ENCODE peak calls at places on chromosomes 5 and 9, in five cellular contexts. Y, R, U, Q and I are unnamed samples.
A peak's percentile ranks its signal among the peaks of the same experiment; 100 is the strongest.

GRCh38 chr9:15430920-15431844 is 8.5 kb downstream of the SNAPC3 start:
- DNase-seq in Y (no peak), R (no peak), U (no peak), Q (no peak), I (no peak)

GRCh38 chr5:172929371-172929838 is 29.8 kb upstream of the RPL26L1 start:
- DNase-seq in Y (no peak), R (no peak), U (peak; percentile 52), Q (peak; percentile 49), I (no peak)

GRCh38 chr5:72604111-72604792 is 97.0 kb upstream of the ZNF366 start:
- DNase-seq in Y (no peak), R (no peak), U (peak; percentile 86), Q (peak; percentile 47), I (no peak)

GRCh38 chr9:108434502-108434901 is 421.3 kb downstream of the ACTL7B start:
- DNase-seq in Y (no peak), R (no peak), U (no peak), Q (peak; percentile 59), I (no peak)

GRCh38 chr5:128213340-128213739 is 129.8 kb downstream of the SLC12A2 start:
- DNase-seq in Y (peak; percentile 24), R (peak; percentile 31), U (peak; percentile 89), Q (peak; percentile 86), I (peak; percentile 65)

GRCh38 chr5:56977034-56977433 is 25.1 kb upstream of the MIER3 start:
- DNase-seq in Y (no peak), R (no peak), U (no peak), Q (no peak), I (no peak)

GRCh38 chr9:88400021-88400420 is 11.8 kb downstream of the SPIN1 start:
- DNase-seq in Y (no peak), R (no peak), U (peak; percentile 66), Q (peak; percentile 63), I (no peak)

GRCh38 chr9:129403743-129404620 is 216.9 kb downstream of the C9orf50 start:
- DNase-seq in Y (no peak), R (no peak), U (no peak), Q (no peak), I (no peak)

GRCh38 chr9:131776473-131776872 is 36.6 kb upstream of the RAPGEF1 start:
- DNase-seq in Y (no peak), R (peak; percentile 75), U (peak; percentile 58), Q (peak; percentile 64), I (peak; percentile 61)

GRCh38 chr9:108486791-108487190 is 369.0 kb downstream of the ACTL7B start:
- DNase-seq in Y (no peak), R (no peak), U (no peak), Q (no peak), I (no peak)

GRCh38 chr5:72079288-72079687 is 28.0 kb upstream of the MAP1B start:
- DNase-seq in Y (peak; percentile 16), R (no peak), U (no peak), Q (peak; percentile 7), I (peak; percentile 8)

GRCh38 chr5:584846-585245 is 27.3 kb upstream of the CEP72 start:
- DNase-seq in Y (no peak), R (no peak), U (no peak), Q (no peak), I (no peak)

GRCh38 chr9:91359734-91360470 is 1.8 kb downstream of the AUH start:
- DNase-seq in Y (no peak), R (no peak), U (no peak), Q (no peak), I (no peak)

GRCh38 chr9:87497604-87498045 is at the start of gene DAPK1:
- DNase-seq in Y (peak; percentile 83), R (peak; percentile 73), U (peak; percentile 53), Q (peak; percentile 66), I (peak; percentile 68)

GRCh38 chr5:176364765-176365662 is at the start of gene ARL10:
- DNase-seq in Y (no peak), R (no peak), U (peak; percentile 26), Q (peak; percentile 42), I (peak; percentile 42)

GRCh38 chr5:171521219-171521633 is 101.8 kb downstream of the FGF18 start:
- DNase-seq in Y (peak; percentile 89), R (no peak), U (peak; percentile 84), Q (peak; percentile 89), I (no peak)

GRCh38 chr5:56950626-56951130 is 1.2 kb downstream of the MIER3 start:
- DNase-seq in Y (peak; percentile 58), R (no peak), U (peak; percentile 84), Q (peak; percentile 86), I (peak; percentile 44)

GRCh38 chr5:104184264-104184663 is 621.7 kb upstream of the NUDT12 start:
- DNase-seq in Y (no peak), R (no peak), U (no peak), Q (no peak), I (no peak)

GRCh38 chr9:36170531-36170930 is 1.3 kb downstream of the CCIN start:
- DNase-seq in Y (no peak), R (no peak), U (no peak), Q (no peak), I (no peak)

GRCh38 chr5:64637144-64637543 is 53.2 kb upstream of the SHISAL2B start:
- DNase-seq in Y (no peak), R (no peak), U (no peak), Q (no peak), I (no peak)

GRCh38 chr9:73118898-73119554 is 32.6 kb upstream of the ANXA1 start:
- DNase-seq in Y (peak; percentile 80), R (no peak), U (peak; percentile 75), Q (peak; percentile 73), I (no peak)

GRCh38 chr9:36487482-36488321 is 85.0 kb upstream of the MELK start:
- DNase-seq in Y (peak; percentile 63), R (peak; percentile 83), U (peak; percentile 93), Q (peak; percentile 98), I (peak; percentile 74)

GRCh38 chr5:181207214-181207959 is 2.4 kb upstream of the TRIM7 start:
- DNase-seq in Y (peak; percentile 60), R (no peak), U (peak; percentile 92), Q (peak; percentile 93), I (peak; percentile 77)

GRCh38 chr5:97844797-97845196 is 661.8 kb upstream of the RIOK2 start:
- DNase-seq in Y (no peak), R (no peak), U (no peak), Q (no peak), I (no peak)

GRCh38 chr9:69175488-69175872 is 1.4 kb downstream of the TJP2 start:
- DNase-seq in Y (no peak), R (no peak), U (no peak), Q (no peak), I (no peak)

GRCh38 chr5:30956251-30956650 is 237.2 kb upstream of the CDH6 start:
- DNase-seq in Y (no peak), R (no peak), U (no peak), Q (no peak), I (no peak)

GRCh38 chr5:106303911-106304310 is 1366.8 kb downstream of the EFNA5 start:
- DNase-seq in Y (no peak), R (no peak), U (no peak), Q (no peak), I (no peak)

GRCh38 chr9:105656131-105656921 is 5.9 kb upstream of the TAL2 start:
- DNase-seq in Y (peak; percentile 49), R (peak; percentile 47), U (no peak), Q (no peak), I (peak; percentile 50)

GRCh38 chr5:133709074-133709676 is 96.8 kb upstream of the FSTL4 start:
- DNase-seq in Y (no peak), R (no peak), U (no peak), Q (no peak), I (no peak)

GRCh38 chr5:135231289-135231688 is 167.7 kb downstream of the MACROH2A1 start:
- DNase-seq in Y (no peak), R (no peak), U (no peak), Q (no peak), I (no peak)

GRCh38 chr9:129108805-129109370 is 1.7 kb downstream of the CRAT start:
- DNase-seq in Y (no peak), R (no peak), U (no peak), Q (no peak), I (no peak)

GRCh38 chr5:85395526-85395925 is 1010.8 kb upstream of the EDIL3 start:
- DNase-seq in Y (no peak), R (no peak), U (no peak), Q (no peak), I (no peak)

GRCh38 chr9:38372685-38373619 is 19.6 kb upstream of the ALDH1B1 start:
- DNase-seq in Y (no peak), R (no peak), U (no peak), Q (no peak), I (no peak)

GRCh38 chr9:38370231-38370630 is 22.3 kb upstream of the ALDH1B1 start:
- DNase-seq in Y (no peak), R (no peak), U (no peak), Q (no peak), I (no peak)

GRCh38 chr9:38368731-38369130 is 23.8 kb upstream of the ALDH1B1 start:
- DNase-seq in Y (no peak), R (no peak), U (no peak), Q (no peak), I (no peak)

GRCh38 chr9:38373679-38374078 is 18.8 kb upstream of the ALDH1B1 start:
- DNase-seq in Y (no peak), R (no peak), U (no peak), Q (no peak), I (no peak)

DNA sequence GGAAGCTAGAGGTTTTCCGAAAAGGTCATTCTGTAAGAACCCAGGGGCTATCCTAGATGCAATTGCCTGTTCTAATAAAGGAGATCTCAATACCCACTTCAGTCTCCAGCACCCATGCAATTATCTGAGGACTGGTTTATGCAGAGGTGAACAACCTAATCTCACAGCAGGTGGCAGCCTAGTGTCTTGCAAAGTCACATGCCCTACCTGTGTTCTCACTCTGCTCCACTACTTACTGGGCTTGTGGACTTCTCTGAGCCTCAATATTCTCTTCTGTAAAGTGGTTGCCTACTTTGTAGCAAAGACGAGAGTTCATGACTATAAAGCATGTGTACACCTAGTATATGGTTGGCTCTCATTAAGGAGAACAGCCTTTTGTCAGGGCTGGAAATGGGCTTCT is 21.0 kb upstream of the ALDH1B1 start:
- DNase-seq in Y (peak; percentile 64), R (no peak), U (peak; percentile 24), Q (peak; percentile 20), I (no peak)
- TF ChIP-seq CTCF in Y (peak; percentile 65), R (peak; percentile 54), U (no peak), Q (no peak), I (no peak)

GRCh38 chr5:86766103-86766502 is 148.4 kb downstream of the COX7C start:
- DNase-seq in Y (no peak), R (no peak), U (no peak), Q (no peak), I (no peak)
- TF ChIP-seq CTCF in Y (no peak), R (no peak), U (no peak), Q (no peak), I (no peak)

GRCh38 chr5:87267574-87268125 is at the start of gene RASA1:
- DNase-seq in Y (peak; percentile 92), R (peak; percentile 98), U (peak; percentile 90), Q (peak; percentile 95), I (peak; percentile 97)
- TF ChIP-seq CTCF in Y (no peak), R (no peak), U (no peak), Q (no peak), I (no peak)

GRCh38 chr5:115770466-115770865 is 46.0 kb downstream of the CDO1 start:
- DNase-seq in Y (no peak), R (no peak), U (no peak), Q (no peak), I (no peak)
- TF ChIP-seq CTCF in Y (peak; percentile 24), R (peak; percentile 50), U (peak; percentile 36), Q (peak; percentile 26), I (peak; percentile 42)

GRCh38 chr9:95073042-95073607 is 244.4 kb downstream of the FANCC start:
- DNase-seq in Y (no peak), R (no peak), U (peak; percentile 36), Q (peak; percentile 33), I (no peak)
- TF ChIP-seq CTCF in Y (no peak), R (peak; percentile 28), U (peak; percentile 39), Q (peak; percentile 30), I (peak; percentile 32)